ENCODE peak calls at places on chromosomes 11 and 22, in four cellular contexts. One of them, this sample, is unnamed.
A peak's percentile ranks its signal among the peaks of the same experiment; 100 is the strongest.

GRCh38 chr11:11947825-11948224 is 60.6 kb downstream of the DKK3 start:
- DNase-seq in right lobe of liver: no peak
- DNase-seq in prostate gland: no peak
- DNase-seq in CD8-positive, alpha-beta memory T cell: no peak
- DNase-seq in this sample: no peak

GRCh38 chr11:31397239-31397834 is 27.7 kb downstream of the DNAJC24 start:
- DNase-seq in CD8-positive, alpha-beta memory T cell: no peak
- DNase-seq in right lobe of liver: no peak
- DNase-seq in prostate gland: no peak
- DNase-seq in this sample: no peak

GRCh38 chr22:18987765-18988164 is 51.7 kb upstream of the PRODH start:
- DNase-seq in CD8-positive, alpha-beta memory T cell: no peak
- DNase-seq in right lobe of liver: peak; percentile 60
- DNase-seq in prostate gland: no peak
- DNase-seq in this sample: no peak

GRCh38 chr11:95415837-95416288 is 184.9 kb upstream of the SESN3 start:
- DNase-seq in prostate gland: no peak
- DNase-seq in CD8-positive, alpha-beta memory T cell: no peak
- DNase-seq in right lobe of liver: no peak
- DNase-seq in this sample: no peak

GRCh38 chr11:76626266-76626665 is 44.3 kb downstream of the LRRC32 start:
- DNase-seq in right lobe of liver: no peak
- DNase-seq in prostate gland: no peak
- DNase-seq in CD8-positive, alpha-beta memory T cell: no peak
- DNase-seq in this sample: no peak

GRCh38 chr11:120211522-120212258 is 858 bp downstream of the OAF start:
- DNase-seq in prostate gland: no peak
- DNase-seq in CD8-positive, alpha-beta memory T cell: no peak
- DNase-seq in right lobe of liver: no peak
- DNase-seq in this sample: no peak

GRCh38 chr11:68893282-68893681 is 10.3 kb downstream of the MRPL21 start:
- DNase-seq in prostate gland: no peak
- DNase-seq in right lobe of liver: no peak
- DNase-seq in CD8-positive, alpha-beta memory T cell: no peak
- DNase-seq in this sample: no peak

GRCh38 chr11:17810736-17811135 is 76.2 kb downstream of the KCNC1 start:
- DNase-seq in prostate gland: no peak
- DNase-seq in CD8-positive, alpha-beta memory T cell: no peak
- DNase-seq in right lobe of liver: no peak
- DNase-seq in this sample: no peak

GRCh38 chr11:128802358-128802981 is 64.6 kb downstream of the KCNJ1 start:
- DNase-seq in prostate gland: no peak
- DNase-seq in CD8-positive, alpha-beta memory T cell: no peak
- DNase-seq in right lobe of liver: no peak
- DNase-seq in this sample: no peak

GRCh38 chr11:62905927-62906531 is 15.1 kb downstream of the CHRM1 start:
- DNase-seq in right lobe of liver: peak; percentile 72
- DNase-seq in CD8-positive, alpha-beta memory T cell: peak; percentile 70
- DNase-seq in prostate gland: peak; percentile 81
- DNase-seq in this sample: peak; percentile 85

GRCh38 chr11:8566613-8567210 is 27.3 kb downstream of the STK33 start:
- DNase-seq in prostate gland: no peak
- DNase-seq in right lobe of liver: no peak
- DNase-seq in CD8-positive, alpha-beta memory T cell: no peak
- DNase-seq in this sample: no peak

GRCh38 chr22:27892811-27893210 is 26.2 kb downstream of the PITPNB start:
- DNase-seq in right lobe of liver: peak; percentile 69
- DNase-seq in CD8-positive, alpha-beta memory T cell: no peak
- DNase-seq in prostate gland: no peak
- DNase-seq in this sample: no peak

GRCh38 chr11:17839973-17840611 is 105.5 kb downstream of the KCNC1 start:
- DNase-seq in prostate gland: no peak
- DNase-seq in CD8-positive, alpha-beta memory T cell: no peak
- DNase-seq in right lobe of liver: no peak
- DNase-seq in this sample: no peak

GRCh38 chr11:12150831-12151382 is 40.5 kb downstream of the MICAL2 start:
- DNase-seq in CD8-positive, alpha-beta memory T cell: no peak
- DNase-seq in right lobe of liver: no peak
- DNase-seq in prostate gland: no peak
- DNase-seq in this sample: no peak

GRCh38 chr22:20171288-20172037 is 20.6 kb upstream of the CCDC188 start:
- DNase-seq in right lobe of liver: no peak
- DNase-seq in prostate gland: no peak
- DNase-seq in CD8-positive, alpha-beta memory T cell: no peak
- DNase-seq in this sample: no peak
- H3K27me3 ChIP-seq in right lobe of liver: no peaks in the 10 kb centered on the region
- H3K27me3 ChIP-seq in prostate gland: no peaks in the 10 kb centered on the region
- H3K27me3 ChIP-seq in CD8-positive, alpha-beta memory T cell: peaks cover 13% of the 10 kb centered on the region
- H3K27me3 ChIP-seq in this sample: no peaks in the 10 kb centered on the region

DNA sequence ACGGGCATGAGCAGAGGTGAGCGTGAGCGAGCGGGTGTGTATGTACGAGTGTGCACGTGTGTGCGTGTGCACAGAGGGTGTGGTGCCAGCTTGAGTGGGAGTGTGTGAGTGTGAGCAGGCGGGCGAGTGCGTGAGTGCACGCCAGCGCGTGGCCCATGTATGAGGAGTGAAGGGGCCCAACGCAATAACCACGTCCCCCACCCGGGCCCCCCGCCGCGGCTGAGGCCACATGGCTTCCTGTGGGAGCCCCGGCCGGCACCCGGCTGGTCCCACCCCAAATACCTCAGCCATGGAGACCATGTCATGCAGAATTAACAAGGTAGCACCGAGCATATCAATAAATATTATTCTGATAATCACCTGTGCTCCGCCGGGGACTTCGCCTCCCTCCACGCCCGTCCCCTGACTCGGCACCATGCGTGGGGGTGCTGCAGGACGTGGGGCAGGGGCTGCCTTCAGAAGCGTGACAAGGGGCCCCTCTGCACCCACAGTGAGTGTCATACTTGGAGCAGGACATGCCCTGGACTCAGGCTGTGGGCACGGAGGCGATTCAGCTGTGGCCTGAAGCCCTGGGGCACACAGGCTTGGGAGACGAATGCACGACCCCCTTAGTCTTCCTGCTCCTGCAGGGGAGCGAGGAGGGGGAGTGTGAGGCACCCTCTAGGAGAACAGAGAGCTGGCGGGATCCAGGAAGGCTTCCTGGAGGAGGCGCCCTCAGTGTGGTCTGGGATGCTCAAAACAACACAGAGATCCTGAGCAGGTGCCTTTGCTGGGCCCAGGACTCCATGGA is 5.6 kb upstream of the TRABD start:
- DNase-seq in right lobe of liver: no peak
- DNase-seq in prostate gland: no peak
- DNase-seq in CD8-positive, alpha-beta memory T cell: no peak
- DNase-seq in this sample: no peak
- H3K27me3 ChIP-seq in right lobe of liver: no peaks in the 10 kb centered on the region
- H3K27me3 ChIP-seq in prostate gland: no peaks in the 10 kb centered on the region
- H3K27me3 ChIP-seq in CD8-positive, alpha-beta memory T cell: no peaks in the 10 kb centered on the region
- H3K27me3 ChIP-seq in this sample: no peaks in the 10 kb centered on the region

DNA sequence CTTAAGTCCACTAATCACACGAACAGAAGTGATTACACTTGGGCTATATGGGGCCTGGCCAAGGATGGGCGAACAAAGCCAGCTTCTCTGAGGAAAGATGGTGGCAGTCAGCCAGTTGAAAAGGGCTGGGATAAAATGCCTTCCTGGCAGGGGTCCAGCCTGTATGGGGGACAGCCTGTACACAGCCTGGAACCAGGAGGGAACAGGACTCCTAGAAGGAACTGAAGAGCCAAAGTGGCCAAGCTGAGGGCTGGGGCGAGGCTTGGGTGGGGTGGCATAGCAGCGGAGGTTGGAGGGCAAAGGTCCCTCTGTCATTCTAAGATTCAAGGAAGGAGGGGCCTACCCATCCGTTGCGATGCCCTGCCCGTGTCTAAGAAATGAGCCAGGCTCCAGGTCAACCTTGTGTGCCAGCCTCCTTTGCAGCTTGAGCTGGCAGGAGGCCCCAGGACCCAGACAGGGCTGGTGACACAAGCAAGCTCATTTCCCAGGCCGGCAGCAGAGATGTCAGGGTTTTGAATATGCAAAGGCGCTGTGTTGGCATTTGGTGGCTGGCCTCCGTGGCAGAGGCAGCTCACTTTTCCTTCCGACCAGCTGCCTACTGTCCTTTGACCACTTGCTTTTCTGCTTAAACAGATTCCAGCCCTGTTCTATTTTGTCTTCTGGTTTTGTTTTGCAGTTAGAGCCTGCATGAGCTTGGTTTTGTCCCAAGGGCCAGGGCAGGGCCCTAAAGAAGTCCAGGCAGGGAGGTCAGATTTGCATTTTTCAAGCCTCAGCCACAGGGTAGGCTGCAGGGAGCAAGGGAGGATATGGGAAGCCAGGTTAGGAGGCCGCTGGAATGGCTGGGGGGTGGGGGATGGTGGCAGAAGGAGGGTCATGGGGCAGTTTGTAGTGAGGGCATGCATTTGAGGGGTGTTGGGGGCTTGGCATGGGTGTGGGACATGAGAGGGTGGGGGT is 22.8 kb downstream of the FADD start:
- DNase-seq in CD8-positive, alpha-beta memory T cell: no peak
- DNase-seq in right lobe of liver: no peak
- DNase-seq in prostate gland: no peak
- DNase-seq in this sample: no peak
- H3K27me3 ChIP-seq in CD8-positive, alpha-beta memory T cell: no peaks in the 10 kb centered on the region
- H3K27me3 ChIP-seq in right lobe of liver: no peaks in the 10 kb centered on the region
- H3K27me3 ChIP-seq in prostate gland: no peaks in the 10 kb centered on the region
- H3K27me3 ChIP-seq in this sample: no peaks in the 10 kb centered on the region

GRCh38 chr11:538431-539051 is 1.2 kb downstream of the LRRC56 start:
- DNase-seq in CD8-positive, alpha-beta memory T cell: no peak
- DNase-seq in right lobe of liver: no peak
- DNase-seq in prostate gland: no peak
- DNase-seq in this sample: no peak

GRCh38 chr11:541433-541885 is 4.1 kb downstream of the LRRC56 start:
- DNase-seq in right lobe of liver: peak; percentile 14
- DNase-seq in CD8-positive, alpha-beta memory T cell: no peak
- DNase-seq in prostate gland: no peak
- DNase-seq in this sample: no peak

GRCh38 chr11:537622-538430 is 499 bp downstream of the LRRC56 start:
- DNase-seq in CD8-positive, alpha-beta memory T cell: no peak
- DNase-seq in right lobe of liver: peak; percentile 21
- DNase-seq in prostate gland: no peak
- DNase-seq in this sample: no peak

GRCh38 chr11:539971-540481 is 2.7 kb downstream of the LRRC56 start:
- DNase-seq in CD8-positive, alpha-beta memory T cell: no peak
- DNase-seq in right lobe of liver: peak; percentile 18
- DNase-seq in prostate gland: no peak
- DNase-seq in this sample: no peak

GRCh38 chr11:540583-541432 is 3.5 kb downstream of the LRRC56 start:
- DNase-seq in right lobe of liver: no peak
- DNase-seq in prostate gland: no peak
- DNase-seq in CD8-positive, alpha-beta memory T cell: no peak
- DNase-seq in this sample: no peak
- H3K27me3 ChIP-seq in right lobe of liver: no peaks in the 10 kb centered on the region
- H3K27me3 ChIP-seq in prostate gland: no peaks in the 10 kb centered on the region
- H3K27me3 ChIP-seq in CD8-positive, alpha-beta memory T cell: no peaks in the 10 kb centered on the region
- H3K27me3 ChIP-seq in this sample: no peaks in the 10 kb centered on the region

DNA sequence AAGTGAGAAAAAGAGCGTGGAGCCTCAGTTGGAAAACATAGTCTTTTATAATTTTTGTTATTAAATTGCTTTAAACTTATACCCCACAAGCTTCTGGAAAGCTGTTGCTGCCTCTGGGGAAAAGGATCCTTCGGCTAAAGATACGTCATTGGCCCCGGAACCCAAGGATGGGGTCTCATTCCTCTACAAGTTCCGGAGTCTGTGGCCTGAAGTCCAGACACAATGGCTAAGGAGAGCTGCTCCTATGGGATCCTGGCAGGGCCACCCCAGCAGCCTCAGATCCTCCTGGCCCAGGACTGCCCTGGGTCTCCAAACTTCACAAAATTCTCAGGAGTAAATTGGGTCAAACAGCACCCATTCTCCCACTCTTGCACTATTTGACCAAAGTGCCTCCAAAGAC is 5.9 kb downstream of the WT1 start:
- DNase-seq in right lobe of liver: no peak
- DNase-seq in CD8-positive, alpha-beta memory T cell: no peak
- DNase-seq in prostate gland: no peak
- DNase-seq in this sample: no peak
- H3K27me3 ChIP-seq in right lobe of liver: peaks cover 54% of the 10 kb centered on the region
- H3K27me3 ChIP-seq in CD8-positive, alpha-beta memory T cell: peaks cover 13% of the 10 kb centered on the region
- H3K27me3 ChIP-seq in prostate gland: peaks cover 45% of the 10 kb centered on the region
- H3K27me3 ChIP-seq in this sample: peaks cover 21% of the 10 kb centered on the region

This sample was measured in lung.